ENCODE peak calls at places on chromosomes 16 and 17, in four cellular contexts. U is tibial artery, D is cardiac fibroblast, K is activated B cell treated with CpG ODN at 0.5 μM for 24 hours. V is an unnamed sample.

GRCh38 chr17:15279011-15279477 is 13.9 kb upstream of the PMP22 start:
- DNase-seq in K (no peak), U (no peak), D (peak; percentile 92), V (no peak)

GRCh38 chr17:40819528-40820125 is 2.8 kb downstream of the KRT10 start:
- DNase-seq in K (no peak), U (peak; percentile 38), D (peak; percentile 44), V (no peak)

GRCh38 chr16:22235839-22236745 is 30.0 kb downstream of the EEF2K start:
- DNase-seq in D (peak; percentile 32), K (no peak), U (peak; percentile 79), V (no peak)

GRCh38 chr17:78892062-78892456 is 10.9 kb downstream of the CEP295NL start:
- DNase-seq in D (no peak), U (no peak), K (no peak), V (no peak)

GRCh38 chr17:42345396-42346078 is 42.7 kb downstream of the STAT3 start:
- DNase-seq in D (no peak), K (no peak), U (no peak), V (no peak)

GRCh38 chr16:87342978-87343752 is 26.0 kb upstream of the C16orf95 start:
- DNase-seq in U (no peak), D (no peak), K (no peak), V (no peak)

GRCh38 chr17:66990047-66990446 is 25.5 kb downstream of the CACNG4 start:
- DNase-seq in U (no peak), D (no peak), K (no peak), V (no peak)

GRCh38 chr17:63354251-63354650 is 91.9 kb downstream of the CYB561 start:
- DNase-seq in U (no peak), K (no peak), D (no peak), V (no peak)

GRCh38 chr16:68073902-68074760 is 11.0 kb upstream of the NFATC3 start:
- DNase-seq in U (no peak), D (no peak), K (no peak), V (no peak)

GRCh38 chr16:87490091-87490798 is 2.6 kb downstream of the ZCCHC14 start:
- DNase-seq in U (no peak), D (no peak), K (no peak), V (no peak)

GRCh38 chr17:10033982-10034381 is 128.9 kb upstream of the RCVRN start:
- DNase-seq in U (peak; percentile 60), K (no peak), D (no peak), V (no peak)

GRCh38 chr17:67388986-67389385 is 11.9 kb downstream of the PITPNC1 start:
- DNase-seq in U (no peak), K (no peak), D (no peak), V (no peak)

GRCh38 chr16:25140459-25140858 is 28.9 kb downstream of the LCMT1 start:
- DNase-seq in K (no peak), D (peak; percentile 20), U (no peak), V (no peak)

GRCh38 chr16:25148568-25149215 is 37.1 kb downstream of the LCMT1 start:
- DNase-seq in D (no peak), K (no peak), U (no peak), V (no peak)

GRCh38 chr16:25138130-25138529 is 26.6 kb downstream of the LCMT1 start:
- DNase-seq in U (no peak), D (no peak), K (no peak), V (no peak)

GRCh38 chr16:25141648-25142047 is 30.1 kb downstream of the LCMT1 start:
- DNase-seq in D (peak; percentile 38), K (no peak), U (no peak), V (no peak)

GRCh38 chr16:25143898-25144297 is 32.4 kb downstream of the LCMT1 start:
- DNase-seq in K (no peak), U (no peak), D (no peak), V (no peak)
- TF ChIP-seq CTCF in K (no peak), U (peak; percentile 23), D (peak; percentile 48), V (no peak)

GRCh38 chr17:62109378-62109902 is 44.4 kb upstream of the MED13 start:
- DNase-seq in K (peak; percentile 43), U (no peak), D (peak; percentile 76), V (no peak)
- TF ChIP-seq CTCF in K (no peak), U (no peak), D (peak; percentile 77), V (no peak)

DNA sequence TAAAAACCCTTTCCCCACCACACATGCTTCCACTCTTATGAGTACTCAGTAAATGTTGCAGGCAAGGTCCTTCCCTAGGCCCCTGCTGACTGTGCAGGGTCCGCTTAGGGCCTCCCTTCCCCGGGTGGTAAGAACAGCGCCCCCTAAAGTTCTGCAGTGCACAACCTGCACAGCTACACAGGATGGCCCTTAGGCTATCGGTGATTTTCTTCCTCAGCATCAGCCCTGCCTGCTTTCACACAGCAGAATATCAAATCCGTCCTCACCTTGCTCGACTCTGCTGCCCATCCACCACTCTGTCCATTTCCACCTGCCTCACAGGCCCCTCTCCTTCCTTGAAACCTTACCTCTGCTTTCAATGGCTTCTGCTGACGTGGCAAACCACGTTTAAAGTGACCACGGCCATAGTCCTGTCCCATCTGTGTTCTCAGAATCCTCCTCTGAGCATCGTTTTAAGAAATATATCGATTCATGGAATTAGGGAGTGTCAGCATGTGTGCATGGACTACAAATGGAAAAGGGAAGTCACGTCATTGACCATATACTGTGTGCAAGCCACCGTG is 51.4 kb upstream of the TMEM132E start:
- DNase-seq in D (no peak), K (no peak), U (no peak), V (no peak)
- TF ChIP-seq CTCF in D (no peak), K (no peak), U (no peak), V (peak; percentile 17)

GRCh38 chr16:10045291-10045775 is 136.9 kb downstream of the GRIN2A start:
- DNase-seq in U (no peak), D (no peak), K (no peak), V (no peak)

GRCh38 chr16:10036951-10037350 is 145.3 kb downstream of the GRIN2A start:
- DNase-seq in D (no peak), U (no peak), K (no peak), V (no peak)

GRCh38 chr16:10040136-10041080 is 141.8 kb downstream of the GRIN2A start:
- DNase-seq in K (no peak), D (no peak), U (no peak), V (no peak)

GRCh38 chr16:10037771-10038170 is 144.5 kb downstream of the GRIN2A start:
- DNase-seq in D (no peak), K (no peak), U (no peak), V (no peak)

GRCh38 chr16:10039220-10040096 is 142.8 kb downstream of the GRIN2A start:
- DNase-seq in U (no peak), D (no peak), K (no peak), V (peak; percentile 44)
- TF ChIP-seq CTCF in U (peak; percentile 14), D (no peak), K (no peak), V (no peak)

GRCh38 chr17:73201215-73202069 is 8.6 kb downstream of the COG1 start:
- DNase-seq in K (no peak), D (no peak), U (no peak), V (no peak)
- TF ChIP-seq CTCF in K (no peak), D (no peak), U (no peak), V (no peak)

GRCh38 chr16:58109881-58110280 is 19.3 kb downstream of the CFAP20 start:
- DNase-seq in K (no peak), U (no peak), D (no peak), V (no peak)

GRCh38 chr16:58109330-58109729 is 19.9 kb downstream of the CFAP20 start:
- DNase-seq in U (no peak), K (no peak), D (no peak), V (no peak)

GRCh38 chr16:58105619-58106018 is 23.6 kb downstream of the CFAP20 start:
- DNase-seq in U (no peak), D (no peak), K (no peak), V (no peak)

GRCh38 chr16:58110590-58111330 is 18.4 kb downstream of the CFAP20 start:
- DNase-seq in U (no peak), D (no peak), K (no peak), V (no peak)

GRCh38 chr16:58107228-58107627 is 22.0 kb downstream of the CFAP20 start:
- DNase-seq in D (no peak), U (no peak), K (no peak), V (no peak)
- TF ChIP-seq CTCF in D (no peak), U (no peak), K (no peak), V (no peak)

GRCh38 chr16:50509521-50510341 is 38.5 kb upstream of the NKD1 start:
- DNase-seq in D (peak; percentile 29), U (no peak), K (no peak), V (no peak)
- TF ChIP-seq CTCF in D (peak; percentile 74), U (peak; percentile 42), K (no peak), V (peak; percentile 54)

GRCh38 chr17:48663134-48663924 is 37.2 kb upstream of the HOXB9 start:
- DNase-seq in D (no peak), K (no peak), U (no peak), V (no peak)
- TF ChIP-seq CTCF in D (no peak), K (no peak), U (no peak), V (no peak)

V was measured in mesothelial cell of epicardium.